ENCODE peak calls at places on chromosomes 1 and 21, in seven cellular contexts. O is activated gamma-delta T cell treated with Interleukin-2 at 50 U/mL for 16 hours; S is germinal center; N is fibroblast of mammary gland; Z is Ammon's horn; L is activated CD8-positive, alpha-beta memory T cell treated with anti-CD3 and anti-CD28 coated beads for 48 hours; U is BJ. P is an unnamed sample.

GRCh38 chr21:38379171-38379570 is 119.1 kb downstream of the ERG start:
- DNase-seq in L (no peak), S (no peak), N (no peak), U (no peak), O (no peak), Z (no peak), P (peak; percentile 7)

GRCh38 chr1:118250232-118250631 is 65.2 kb upstream of the SPAG17 start:
- DNase-seq in U (no peak), N (no peak), Z (no peak), O (no peak), S (no peak), L (no peak), P (no peak)

GRCh38 chr1:241265428-241265827 is 91.6 kb downstream of the RGS7 start:
- DNase-seq in Z (no peak), U (no peak), S (no peak), N (peak; percentile 76), L (no peak), O (no peak), P (peak; percentile 44)

GRCh38 chr1:200317236-200317635 is 92.6 kb downstream of the ZNF281 start:
- DNase-seq in U (no peak), S (no peak), L (no peak), N (peak; percentile 60), Z (no peak), O (no peak), P (peak; percentile 76)

GRCh38 chr1:33955101-33955500 is 91.2 kb downstream of the HMGB4 start:
- DNase-seq in L (no peak), U (no peak), N (no peak), S (no peak), Z (no peak), O (no peak), P (no peak)

GRCh38 chr1:152870831-152871730 is 7.0 kb upstream of the SMCP start:
- DNase-seq in O (no peak), U (no peak), Z (peak; percentile 24), S (no peak), L (no peak), N (peak; percentile 42), P (peak; percentile 50)

GRCh38 chr1:45395051-45395450 is 54.8 kb upstream of the MUTYH start:
- DNase-seq in S (no peak), L (no peak), U (no peak), N (no peak), O (no peak), Z (no peak), P (no peak)

GRCh38 chr1:69929278-69930057 is 275.9 kb downstream of the LRRC40 start:
- DNase-seq in S (no peak), U (no peak), Z (no peak), L (no peak), N (peak; percentile 52), O (no peak), P (no peak)

GRCh38 chr21:39685991-39686390 is 59.0 kb upstream of the IGSF5 start:
- DNase-seq in N (no peak), U (no peak), L (no peak), S (no peak), Z (no peak), O (no peak), P (no peak)

GRCh38 chr1:99180343-99180808 is 83.9 kb upstream of the PLPPR4 start:
- DNase-seq in O (peak; percentile 51), U (peak; percentile 13), Z (peak; percentile 85), L (peak; percentile 36), S (peak; percentile 32), N (peak; percentile 78), P (peak; percentile 74)

GRCh38 chr21:32524010-32524719 is 61.2 kb downstream of the TCP10L start:
- DNase-seq in U (peak; percentile 80), S (no peak), O (no peak), N (peak; percentile 90), L (no peak), Z (no peak), P (peak; percentile 89)

GRCh38 chr1:55876276-55877060 is 661.3 kb upstream of the USP24 start:
- DNase-seq in L (no peak), S (no peak), N (no peak), O (no peak), U (no peak), Z (no peak), P (no peak)

GRCh38 chr1:60974524-60974923 is 107.8 kb upstream of the NFIA start:
- DNase-seq in S (no peak), U (no peak), O (no peak), N (no peak), Z (no peak), L (no peak), P (no peak)

GRCh38 chr1:232806071-232806510 is 875 bp downstream of the MAP10 start:
- DNase-seq in S (peak; percentile 7), O (no peak), L (no peak), N (no peak), Z (peak; percentile 7), U (no peak), P (no peak)

GRCh38 chr1:37317870-37318431 is 156.4 kb upstream of the ZC3H12A start:
- DNase-seq in Z (no peak), S (no peak), U (no peak), L (no peak), N (no peak), O (no peak), P (no peak)

GRCh38 chr1:7341145-7341900 is 429.8 kb upstream of the VAMP3 start:
- DNase-seq in L (no peak), Z (peak; percentile 28), U (no peak), S (no peak), O (no peak), N (no peak), P (no peak)

GRCh38 chr1:110259770-110260169 is 49.7 kb downstream of the KCNC4 start:
- DNase-seq in N (no peak), S (no peak), Z (no peak), U (no peak), L (no peak), O (no peak), P (no peak)

GRCh38 chr21:42655797-42656770 is 2.7 kb downstream of the PDE9A start:
- DNase-seq in L (no peak), O (no peak), Z (no peak), S (no peak), N (no peak), U (no peak), P (no peak)

P was measured in EL.